ENCODE peak calls at places on chromosome 17, in five cellular contexts. One of them, this sample, is unnamed.

GRCh38 chr17:1762906-1763829 is 1.3 kb downstream of the SERPINF1 start:
- DNase-seq in breast epithelium: no peak
- DNase-seq in tibial nerve: peak; percentile 78
- DNase-seq in BE2C: peak; percentile 76
- DNase-seq in SJSA1: peak; percentile 64
- DNase-seq in this sample: peak; percentile 77

GRCh38 chr17:19258371-19258770 is 21.2 kb downstream of the EPN2 start:
- DNase-seq in breast epithelium: no peak
- DNase-seq in SJSA1: no peak
- DNase-seq in BE2C: no peak
- DNase-seq in tibial nerve: no peak
- DNase-seq in this sample: no peak

GRCh38 chr17:50177983-50178834 is 12.4 kb downstream of the SGCA start:
- DNase-seq in SJSA1: peak; percentile 100
- DNase-seq in BE2C: peak; percentile 86
- DNase-seq in breast epithelium: peak; percentile 86
- DNase-seq in tibial nerve: no peak
- DNase-seq in this sample: peak; percentile 70

GRCh38 chr17:78998311-78999055 is 11.1 kb downstream of the CANT1 start:
- DNase-seq in breast epithelium: no peak
- DNase-seq in BE2C: peak; percentile 81
- DNase-seq in tibial nerve: no peak
- DNase-seq in SJSA1: no peak
- DNase-seq in this sample: peak; percentile 21

GRCh38 chr17:49407981-49408501 is 6.6 kb downstream of the PHB1 start:
- DNase-seq in BE2C: peak; percentile 85
- DNase-seq in SJSA1: peak; percentile 66
- DNase-seq in tibial nerve: peak; percentile 74
- DNase-seq in breast epithelium: peak; percentile 57
- DNase-seq in this sample: peak; percentile 58

GRCh38 chr17:63448655-63449054 is 2.5 kb upstream of the CYB561 start:
- DNase-seq in SJSA1: no peak
- DNase-seq in tibial nerve: no peak
- DNase-seq in BE2C: no peak
- DNase-seq in breast epithelium: no peak
- DNase-seq in this sample: no peak

GRCh38 chr17:70137451-70138230 is 31.7 kb upstream of the KCNJ2 start:
- DNase-seq in breast epithelium: peak; percentile 76
- DNase-seq in SJSA1: peak; percentile 62
- DNase-seq in tibial nerve: peak; percentile 84
- DNase-seq in BE2C: no peak
- DNase-seq in this sample: peak; percentile 47

GRCh38 chr17:28228109-28228840 is 90.7 kb upstream of the TMEM97 start:
- DNase-seq in BE2C: no peak
- DNase-seq in tibial nerve: no peak
- DNase-seq in breast epithelium: no peak
- DNase-seq in SJSA1: no peak
- DNase-seq in this sample: no peak

GRCh38 chr17:68200689-68201424 is 47.0 kb upstream of the AMZ2 start:
- DNase-seq in SJSA1: peak; percentile 79
- DNase-seq in BE2C: peak; percentile 92
- DNase-seq in breast epithelium: peak; percentile 65
- DNase-seq in tibial nerve: peak; percentile 77
- DNase-seq in this sample: peak; percentile 76

GRCh38 chr17:3959921-3960601 is 4.2 kb downstream of the ATP2A3 start:
- DNase-seq in BE2C: no peak
- DNase-seq in SJSA1: no peak
- DNase-seq in breast epithelium: no peak
- DNase-seq in tibial nerve: no peak
- DNase-seq in this sample: no peak

GRCh38 chr17:3960764-3961163 is 3.5 kb downstream of the ATP2A3 start:
- DNase-seq in SJSA1: no peak
- DNase-seq in breast epithelium: peak; percentile 49
- DNase-seq in BE2C: no peak
- DNase-seq in tibial nerve: no peak
- DNase-seq in this sample: no peak

GRCh38 chr17:3963214-3964201 is 729 bp downstream of the ATP2A3 start:
- DNase-seq in tibial nerve: no peak
- DNase-seq in breast epithelium: no peak
- DNase-seq in BE2C: no peak
- DNase-seq in SJSA1: no peak
- DNase-seq in this sample: no peak

GRCh38 chr17:3962217-3963069 is 1.8 kb downstream of the ATP2A3 start:
- DNase-seq in SJSA1: no peak
- DNase-seq in tibial nerve: no peak
- DNase-seq in BE2C: no peak
- DNase-seq in breast epithelium: no peak
- DNase-seq in this sample: no peak

DNA sequence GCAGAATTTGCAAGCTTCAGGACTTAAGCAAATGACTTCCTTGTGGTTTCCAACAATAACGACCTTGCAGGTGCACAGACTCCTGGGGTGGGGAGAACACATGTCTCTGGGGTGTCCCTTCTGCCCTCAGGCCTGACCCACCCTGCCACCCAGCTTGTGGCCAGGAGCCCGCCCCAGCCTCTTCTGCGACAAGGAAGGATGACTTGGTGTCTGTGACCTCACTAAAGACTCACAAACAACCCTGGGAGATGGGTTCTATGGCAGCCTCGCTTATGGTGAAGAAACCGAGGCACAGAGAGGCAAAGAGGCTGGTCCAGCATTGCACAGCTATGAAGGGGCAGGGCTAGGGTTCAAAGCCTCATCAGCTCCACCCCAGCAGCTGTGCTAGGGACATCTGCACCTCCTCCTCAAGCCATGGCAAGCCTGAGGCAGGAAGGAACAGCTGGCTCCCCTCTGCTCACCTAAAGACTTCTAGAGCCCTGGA is 2.6 kb downstream of the ATP2A3 start:
- DNase-seq in breast epithelium: no peak
- DNase-seq in tibial nerve: no peak
- DNase-seq in BE2C: no peak
- DNase-seq in SJSA1: no peak
- DNase-seq in this sample: no peak
- H3K4me1 ChIP-seq in breast epithelium: peaks cover 7% of the 10 kb centered on the region
- H3K4me1 ChIP-seq in tibial nerve: peaks cover 38% of the 10 kb centered on the region
- H3K4me1 ChIP-seq in BE2C: no peaks in the 10 kb centered on the region
- H3K4me1 ChIP-seq in SJSA1: peaks cover 29% of the 10 kb centered on the region
- H3K4me1 ChIP-seq in this sample: no peaks in the 10 kb centered on the region

DNA sequence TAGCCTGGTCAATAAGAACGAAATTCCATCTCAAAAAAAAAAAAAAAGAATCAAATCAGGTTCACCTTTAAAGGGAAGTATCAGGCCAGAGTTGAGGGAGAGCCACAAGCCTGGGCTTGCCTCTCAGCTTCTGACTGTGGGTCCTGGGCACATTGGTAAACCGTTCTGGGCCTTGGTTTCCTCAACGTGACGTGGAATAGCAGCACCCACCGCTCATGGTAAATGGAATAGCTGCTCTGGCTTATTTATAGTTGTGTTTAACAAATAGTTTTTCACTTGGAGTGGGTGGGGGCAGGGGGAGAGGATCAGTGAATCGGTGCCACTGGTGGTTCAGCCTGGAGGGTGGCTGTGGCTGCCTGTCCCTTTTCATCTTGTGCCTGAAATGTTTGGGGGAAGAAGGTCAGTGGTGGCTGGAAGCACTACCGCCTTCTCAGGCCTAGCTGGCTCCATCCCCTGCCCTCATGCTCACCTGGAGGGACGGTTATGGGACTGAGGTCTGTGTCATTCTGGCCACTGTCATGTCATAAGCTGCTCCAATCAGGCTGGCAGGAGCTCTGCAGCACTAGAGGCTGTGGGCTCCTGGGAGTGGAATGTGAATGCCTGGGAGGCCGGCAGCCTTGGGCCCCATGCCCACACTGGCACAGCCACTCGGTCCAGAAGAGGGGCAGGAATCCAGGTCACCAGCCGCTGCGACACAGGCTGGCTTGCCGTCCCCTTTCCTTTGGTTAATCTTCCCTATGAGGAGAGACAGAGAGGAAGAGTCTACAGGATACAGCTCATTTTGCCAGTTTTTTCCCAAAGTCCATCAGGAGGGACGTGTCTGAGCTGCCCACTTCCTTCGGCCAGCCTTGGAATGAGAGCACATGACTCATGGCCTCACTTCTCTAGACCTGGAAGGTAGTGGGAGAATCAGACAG is 27.0 kb downstream of the CCR7 start:
- DNase-seq in SJSA1: no peak
- DNase-seq in breast epithelium: peak; percentile 93
- DNase-seq in BE2C: no peak
- DNase-seq in tibial nerve: no peak
- DNase-seq in this sample: peak; percentile 40
- H3K4me1 ChIP-seq in SJSA1: peaks cover 22% of the 10 kb centered on the region
- H3K4me1 ChIP-seq in breast epithelium: peaks cover 47% of the 10 kb centered on the region
- H3K4me1 ChIP-seq in BE2C: peaks cover 12% of the 10 kb centered on the region
- H3K4me1 ChIP-seq in tibial nerve: peaks cover 64% of the 10 kb centered on the region
- H3K4me1 ChIP-seq in this sample: peaks cover 18% of the 10 kb centered on the region

GRCh38 chr17:75130059-75130631 is 1.4 kb downstream of the NT5C start:
- DNase-seq in tibial nerve: no peak
- DNase-seq in SJSA1: no peak
- DNase-seq in breast epithelium: no peak
- DNase-seq in BE2C: peak; percentile 29
- DNase-seq in this sample: no peak

GRCh38 chr17:75130632-75131277 is 787 bp downstream of the NT5C start:
- DNase-seq in SJSA1: peak; percentile 87
- DNase-seq in breast epithelium: no peak
- DNase-seq in tibial nerve: no peak
- DNase-seq in BE2C: peak; percentile 78
- DNase-seq in this sample: no peak

GRCh38 chr17:75131278-75132017 is at the start of gene NT5C:
- DNase-seq in breast epithelium: peak; percentile 55
- DNase-seq in SJSA1: peak; percentile 96
- DNase-seq in BE2C: peak; percentile 91
- DNase-seq in tibial nerve: peak; percentile 59
- DNase-seq in this sample: peak; percentile 80

GRCh38 chr17:75135452-75135851 is 3.9 kb upstream of the NT5C start:
- DNase-seq in BE2C: no peak
- DNase-seq in tibial nerve: no peak
- DNase-seq in SJSA1: no peak
- DNase-seq in breast epithelium: no peak
- DNase-seq in this sample: no peak

DNA sequence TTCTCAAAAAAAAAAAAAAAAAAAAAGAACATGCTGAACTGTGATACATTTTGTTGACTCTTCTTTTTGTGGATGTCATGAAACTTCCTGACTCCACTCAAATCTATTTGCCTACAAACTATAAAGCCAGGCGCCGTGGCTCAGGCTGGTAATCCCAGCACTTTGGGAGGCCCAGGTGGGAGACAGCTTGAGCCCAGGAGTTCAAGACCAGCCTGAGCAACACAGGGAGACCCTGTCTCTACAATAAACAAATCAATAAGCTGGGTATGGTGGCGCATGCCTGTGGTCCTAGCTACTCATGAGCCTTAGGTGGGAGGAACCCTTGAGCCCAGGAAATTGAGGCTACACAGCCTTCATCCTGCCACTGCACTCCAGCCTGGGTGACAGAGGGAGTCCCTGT is 1.5 kb upstream of the NT5C start:
- DNase-seq in tibial nerve: no peak
- DNase-seq in breast epithelium: no peak
- DNase-seq in SJSA1: no peak
- DNase-seq in BE2C: no peak
- DNase-seq in this sample: no peak
- H3K4me1 ChIP-seq in tibial nerve: peaks cover 6% of the 10 kb centered on the region
- H3K4me1 ChIP-seq in breast epithelium: no peaks in the 10 kb centered on the region
- H3K4me1 ChIP-seq in SJSA1: peaks cover 22% of the 10 kb centered on the region
- H3K4me1 ChIP-seq in BE2C: no peaks in the 10 kb centered on the region
- H3K4me1 ChIP-seq in this sample: peaks cover 8% of the 10 kb centered on the region

DNA sequence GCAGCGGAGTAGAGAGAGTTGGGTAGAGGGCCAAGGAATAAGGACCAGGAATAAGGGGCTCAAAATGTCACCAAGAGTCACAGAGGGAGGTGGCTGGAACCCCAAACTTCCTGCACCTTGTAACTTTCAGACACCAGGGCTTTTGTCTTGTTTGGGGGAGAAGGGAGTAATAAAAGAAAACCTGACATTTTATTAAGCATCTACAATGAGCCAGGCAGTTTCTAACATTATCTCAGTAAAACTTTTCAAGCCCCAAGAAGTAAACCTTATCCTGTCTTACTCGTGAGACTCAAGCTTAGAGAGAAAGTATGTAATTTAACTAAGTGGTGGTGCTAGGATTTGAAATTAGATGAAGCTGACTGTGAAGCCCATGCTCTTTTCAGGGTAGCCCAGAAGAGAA is 848 bp upstream of the MTMR4 start:
- DNase-seq in BE2C: no peak
- DNase-seq in SJSA1: no peak
- DNase-seq in tibial nerve: no peak
- DNase-seq in breast epithelium: no peak
- DNase-seq in this sample: no peak
- H3K4me1 ChIP-seq in BE2C: peaks cover 3% of the 10 kb centered on the region
- H3K4me1 ChIP-seq in SJSA1: peaks cover 32% of the 10 kb centered on the region
- H3K4me1 ChIP-seq in tibial nerve: peaks cover 32% of the 10 kb centered on the region
- H3K4me1 ChIP-seq in breast epithelium: peaks cover 14% of the 10 kb centered on the region
- H3K4me1 ChIP-seq in this sample: no peaks in the 10 kb centered on the region

GRCh38 chr17:61158372-61158771 is 241.3 kb upstream of the TBX2 start:
- DNase-seq in breast epithelium: no peak
- DNase-seq in tibial nerve: no peak
- DNase-seq in BE2C: no peak
- DNase-seq in SJSA1: no peak
- DNase-seq in this sample: no peak
- H3K4me1 ChIP-seq in breast epithelium: no peaks in the 10 kb centered on the region
- H3K4me1 ChIP-seq in tibial nerve: no peaks in the 10 kb centered on the region
- H3K4me1 ChIP-seq in BE2C: peaks cover 42% of the 10 kb centered on the region
- H3K4me1 ChIP-seq in SJSA1: peaks cover 40% of the 10 kb centered on the region
- H3K4me1 ChIP-seq in this sample: no peaks in the 10 kb centered on the region

This sample was measured in uterus.